ENCODE peak calls at places on chromosomes 5 and 9, in four cellular contexts. V is IMR-90, K is GM06990, C is OCI-LY7. B is an unnamed sample. For H3K36me3, the result is how much of the 10 kb centered on the place peaks cover.

GRCh38 chr9:94807556-94807955 is 81.1 kb downstream of the AOPEP start:
- DNase-seq in V (peak), K (no peak), C (no peak), B (no peak)

GRCh38 chr9:115694991-115695390 is 458.6 kb upstream of the PAPPA start:
- DNase-seq in V (peak), K (no peak), C (no peak), B (no peak)

GRCh38 chr5:68086857-68087256 is 128.7 kb upstream of the PIK3R1 start:
- DNase-seq in V (peak), K (no peak), C (no peak), B (peak)

GRCh38 chr5:75214409-75214808 is 22.3 kb downstream of the ANKRD31 start:
- DNase-seq in V (no peak), K (no peak), C (no peak), B (no peak)

GRCh38 chr5:93874080-93874479 is 132.7 kb upstream of the POU5F2 start:
- DNase-seq in V (peak), K (no peak), C (no peak), B (no peak)

GRCh38 chr5:57537831-57538230 is 55.2 kb upstream of the ACTBL2 start:
- DNase-seq in V (no peak), K (no peak), C (no peak), B (no peak)

GRCh38 chr5:77846422-77847128 is 70.4 kb upstream of the TBCA start:
- DNase-seq in V (no peak), K (no peak), C (no peak), B (no peak)

GRCh38 chr9:35102769-35103659 is at the start of gene STOML2:
- DNase-seq in V (peak), K (peak), C (peak), B (peak)

GRCh38 chr5:65861830-65862241 is 64.5 kb upstream of the ERBIN start:
- DNase-seq in V (peak), K (no peak), C (no peak), B (no peak)

GRCh38 chr5:112757468-112758208 is 20.0 kb downstream of the APC start:
- DNase-seq in V (peak), K (peak), C (peak), B (no peak)

GRCh38 chr5:73896117-73896516 is 270.1 kb downstream of the ARHGEF28 start:
- DNase-seq in V (no peak), K (no peak), C (no peak), B (no peak)

GRCh38 chr9:113572076-113572861 is 108.7 kb downstream of the RGS3 start:
- DNase-seq in V (no peak), K (no peak), C (no peak), B (peak)

GRCh38 chr9:88922091-88922490 is 69.2 kb upstream of the S1PR3 start:
- DNase-seq in V (no peak), K (peak), C (peak), B (no peak)

GRCh38 chr9:134571326-134571871 is 70.2 kb upstream of the COL5A1 start:
- DNase-seq in V (no peak), K (no peak), C (no peak), B (no peak)

GRCh38 chr9:96514108-96514824 is 64.3 kb downstream of the HABP4 start:
- DNase-seq in V (peak), K (no peak), C (no peak), B (no peak)

GRCh38 chr5:159156839-159157238 is 52.5 kb downstream of the RNF145 start:
- DNase-seq in V (peak), K (no peak), C (peak), B (no peak)

GRCh38 chr9:104286792-104287191 is 192.7 kb downstream of the SMC2 start:
- DNase-seq in V (no peak), K (no peak), C (no peak), B (no peak)

GRCh38 chr9:106896695-106897094 is 33.7 kb downstream of the ZNF462 start:
- DNase-seq in V (no peak), K (no peak), C (no peak), B (no peak)

GRCh38 chr5:35246411-35246810 is 16.1 kb upstream of the PRLR start:
- DNase-seq in V (no peak), K (no peak), C (no peak), B (no peak)

GRCh38 chr9:15401266-15401665 is 21.4 kb upstream of the SNAPC3 start:
- DNase-seq in V (peak), K (no peak), C (no peak), B (no peak)

GRCh38 chr5:74030821-74031220 is 404.8 kb downstream of the ARHGEF28 start:
- DNase-seq in V (no peak), K (no peak), C (no peak), B (no peak)

GRCh38 chr5:10622810-10623209 is 58.9 kb downstream of the ANKRD33B start:
- DNase-seq in V (no peak), K (no peak), C (no peak), B (no peak)

GRCh38 chr5:1152156-1152555 is 40.3 kb upstream of the SLC12A7 start:
- DNase-seq in V (no peak), K (no peak), C (peak), B (no peak)

GRCh38 chr9:86944974-86945867 is 2.1 kb downstream of the GAS1 start:
- DNase-seq in V (peak), K (no peak), C (no peak), B (no peak)

GRCh38 chr5:111730659-111731382 is 26.2 kb downstream of the NREP start:
- DNase-seq in V (no peak), K (no peak), C (no peak), B (no peak)

DNA sequence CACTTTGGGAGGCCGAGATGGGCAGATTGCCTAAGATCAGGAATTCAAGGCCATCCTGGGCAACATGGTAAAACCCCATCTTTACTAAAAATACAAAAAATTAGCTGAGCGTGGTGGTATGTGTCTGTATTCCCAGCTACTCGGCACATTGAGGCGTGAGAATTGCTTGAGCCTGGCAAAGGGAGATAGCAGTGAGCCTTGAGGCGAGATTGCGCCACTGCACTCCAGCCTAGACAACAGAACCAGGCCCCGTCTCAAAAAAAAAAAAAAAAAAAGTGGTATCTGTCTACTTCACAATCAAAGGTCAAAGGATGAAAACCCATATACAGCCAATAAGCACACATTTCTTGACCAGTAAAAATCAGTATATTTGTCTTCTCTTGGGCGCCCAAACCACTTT is 728.5 kb upstream of the ADAMTS16 start:
- DNase-seq in V (no peak), K (no peak), C (no peak), B (no peak)
- TF ChIP-seq CTCF in V (no peak), K (no peak), C (no peak), B (no peak)

GRCh38 chr5:150446103-150446502 is 3.4 kb downstream of the RPS14 start:
- DNase-seq in V (no peak), K (no peak), C (no peak), B (no peak)
- H3K36me3 ChIP-seq in V (half or more), K (under half), C (half or more), B (under half)

GRCh38 chr9:33817327-33818166 is 587 bp downstream of the UBE2R2 start:
- DNase-seq in V (peak), K (peak), C (peak), B (peak)
- TF ChIP-seq CTCF in V (peak), K (no peak), C (no peak), B (peak)

GRCh38 chr5:55327281-55327680 is 19.5 kb downstream of the MTREX start:
- DNase-seq in V (no peak), K (no peak), C (no peak), B (no peak)
- H3K36me3 ChIP-seq in V (under half), K (under half), C (half or more), B (under half)

DNA sequence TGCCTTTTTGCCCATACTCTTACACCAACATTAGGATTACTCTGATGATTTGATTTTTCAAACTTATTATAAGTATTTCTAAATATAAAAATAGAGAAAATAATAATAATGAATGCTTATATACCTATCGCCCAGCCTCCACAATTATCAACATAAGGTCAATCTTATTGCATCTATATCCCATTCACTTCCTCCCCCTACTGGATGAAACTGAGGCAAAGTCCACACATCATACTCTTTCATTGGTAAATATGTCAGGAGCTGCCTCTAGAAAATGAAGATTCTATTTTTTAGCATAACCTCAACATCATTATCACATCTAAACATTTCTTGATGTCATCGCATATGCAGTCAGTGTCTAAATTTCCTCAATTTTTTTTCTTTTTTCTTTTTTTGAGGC is 44.3 kb downstream of the SH3RF2 start:
- DNase-seq in V (no peak), K (no peak), C (no peak), B (no peak)
- TF ChIP-seq CTCF in V (no peak), K (no peak), C (no peak), B (no peak)

B was measured in heart left ventricle.